ENCODE peak calls at places on chromosomes 11 and 22, in ten cellular contexts. J is AG04450, O is ACHN, M is NCI-H510A treated with DMSO at 0.1 percent for 48 hours, Z is HCT116, C is endothelial cell, U is ELF-1, F is left cardiac atrium, H is ovary, R is hypothalamus. D is an unnamed sample.

GRCh38 chr22:46212195-46212594 is 37.9 kb downstream of the CDPF1 start:
- DNase-seq in F (no peak), Z (no peak), U (no peak), H (no peak), M (no peak), C (no peak), O (no peak), J (no peak), R (no peak), D (no peak)

GRCh38 chr11:75563978-75564552 is 2.0 kb downstream of the SERPINH1 start:
- DNase-seq in Z (no peak), O (peak; percentile 69), U (peak; percentile 98), J (peak; percentile 74), R (no peak), H (peak; percentile 71), C (peak; percentile 74), F (peak; percentile 80), M (no peak), D (no peak)

GRCh38 chr22:48808038-48808960 is 1019.4 kb downstream of the BRD1 start:
- DNase-seq in O (no peak), J (no peak), H (no peak), C (no peak), M (no peak), Z (no peak), U (no peak), F (no peak), R (no peak), D (no peak)

GRCh38 chr11:67194096-67194495 is 72.2 kb upstream of the GRK2 start:
- DNase-seq in J (no peak), R (no peak), H (no peak), M (no peak), U (no peak), C (no peak), O (no peak), Z (no peak), F (no peak), D (no peak)

GRCh38 chr11:46391578-46392420 is at the start of gene CHRM4:
- DNase-seq in Z (no peak), R (peak; percentile 6), J (no peak), C (peak; percentile 64), H (no peak), U (peak; percentile 45), O (peak; percentile 78), F (peak; percentile 57), M (no peak), D (peak; percentile 92)

GRCh38 chr22:39650996-39651782 is 80.6 kb downstream of the CACNA1I start:
- DNase-seq in M (no peak), H (no peak), O (no peak), C (no peak), U (peak; percentile 32), Z (no peak), R (no peak), J (no peak), F (no peak), D (no peak)

GRCh38 chr11:103091024-103091423 is 936 bp downstream of the DCUN1D5 start:
- DNase-seq in M (peak; percentile 55), J (no peak), H (no peak), Z (no peak), F (no peak), R (no peak), O (peak; percentile 12), U (peak; percentile 30), C (peak; percentile 5), D (peak; percentile 47)

GRCh38 chr11:43923327-43924111 is 18.9 kb upstream of the C11orf96 start:
- DNase-seq in R (no peak), J (peak; percentile 79), U (no peak), O (no peak), F (peak; percentile 75), Z (no peak), M (no peak), H (peak; percentile 6), C (no peak), D (peak; percentile 66)

GRCh38 chr11:121564948-121565684 is 112.3 kb upstream of the SORL1-AS1 start:
- DNase-seq in Z (no peak), M (no peak), J (no peak), F (no peak), C (no peak), R (no peak), H (no peak), U (no peak), O (no peak), D (peak; percentile 66)

GRCh38 chr11:37026741-37027140 is 428.7 kb upstream of the RAG2 start:
- DNase-seq in Z (no peak), C (no peak), M (no peak), O (no peak), H (no peak), F (no peak), U (no peak), R (no peak), J (no peak), D (no peak)

GRCh38 chr11:130847517-130847916 is 68.8 kb downstream of the SNX19 start:
- DNase-seq in R (no peak), J (peak; percentile 20), C (no peak), Z (peak; percentile 46), F (no peak), O (peak; percentile 64), M (no peak), U (no peak), H (no peak), D (no peak)

GRCh38 chr11:59756845-59757244 is 1.7 kb downstream of the STX3 start:
- DNase-seq in M (peak; percentile 60), O (peak; percentile 61), J (no peak), C (no peak), H (no peak), R (no peak), F (no peak), Z (peak; percentile 26), U (peak; percentile 76), D (peak; percentile 80)

GRCh38 chr22:47628477-47629272 is 866.2 kb downstream of the TBC1D22A start:
- DNase-seq in H (no peak), U (no peak), O (no peak), J (no peak), R (no peak), C (no peak), M (no peak), Z (no peak), F (no peak), D (no peak)

GRCh38 chr22:42344391-42344861 is 74.0 kb upstream of the TCF20 start:
- DNase-seq in R (peak; percentile 74), J (no peak), H (peak; percentile 39), U (peak; percentile 60), O (peak; percentile 49), M (peak; percentile 13), Z (no peak), C (no peak), F (peak; percentile 67), D (peak; percentile 58)

D was measured in DMS53.